ENCODE peak calls at places on chromosomes 3 and 15, in nine cellular contexts. R is stomach, N is epithelial cell of proximal tubule, X is Panc1, E is astrocyte of the cerebellum, B is AG10803, A is epithelial cell of esophagus, U is right lobe of liver, V is heart right ventricle. Z is an unnamed sample.

GRCh38 chr15:40776537-40777141 is 6.9 kb downstream of the C15orf62 start:
- DNase-seq in R (peak; percentile 89), N (no peak), X (no peak), E (peak; percentile 49), B (peak; percentile 82), A (peak; percentile 93), U (peak; percentile 79), V (no peak), Z (peak; percentile 75)

GRCh38 chr15:84880007-84880406 is 4.5 kb upstream of the SLC28A1 start:
- DNase-seq in R (no peak), N (no peak), X (no peak), E (no peak), B (no peak), A (no peak), U (no peak), V (no peak), Z (no peak)

GRCh38 chr3:156158656-156159295 is 38.4 kb downstream of the KCNAB1 start:
- DNase-seq in R (no peak), N (no peak), X (no peak), E (no peak), B (no peak), A (no peak), U (no peak), V (no peak), Z (no peak)

GRCh38 chr3:136678981-136679380 is 73.2 kb downstream of the STAG1 start:
- DNase-seq in R (no peak), N (no peak), X (no peak), E (peak; percentile 75), B (peak; percentile 71), A (no peak), U (no peak), V (no peak), Z (peak; percentile 39)

GRCh38 chr15:57445872-57446271 is 69.6 kb downstream of the CGNL1 start:
- DNase-seq in R (no peak), N (no peak), X (no peak), E (no peak), B (no peak), A (no peak), U (no peak), V (no peak), Z (peak; percentile 53)

GRCh38 chr3:8509961-8510360 is 8.3 kb downstream of the LMCD1 start:
- DNase-seq in R (no peak), N (peak; percentile 87), X (peak; percentile 77), E (no peak), B (peak; percentile 79), A (no peak), U (no peak), V (no peak), Z (peak; percentile 62)

GRCh38 chr3:158725348-158725966 is 6.8 kb downstream of the RARRES1 start:
- DNase-seq in R (no peak), N (peak; percentile 67), X (peak; percentile 80), E (peak; percentile 98), B (peak; percentile 96), A (peak; percentile 77), U (peak; percentile 71), V (peak; percentile 29), Z (peak; percentile 99)

GRCh38 chr15:97652700-97653167 is 307.8 kb upstream of the ARRDC4 start:
- DNase-seq in R (no peak), N (no peak), X (no peak), E (no peak), B (no peak), A (peak; percentile 6), U (no peak), V (peak; percentile 11), Z (no peak)

GRCh38 chr3:157318639-157319288 is 117.9 kb upstream of the PTX3 start:
- DNase-seq in R (no peak), N (no peak), X (no peak), E (no peak), B (no peak), A (no peak), U (no peak), V (no peak), Z (no peak)

GRCh38 chr3:132343018-132343612 is 25.9 kb downstream of the ACP3 start:
- DNase-seq in R (peak; percentile 42), N (no peak), X (peak; percentile 43), E (peak; percentile 51), B (peak; percentile 52), A (peak; percentile 70), U (no peak), V (peak; percentile 52), Z (peak; percentile 84)

GRCh38 chr3:175606650-175607318 is 747.6 kb downstream of the NAALADL2 start:
- DNase-seq in R (no peak), N (no peak), X (no peak), E (no peak), B (no peak), A (peak; percentile 55), U (no peak), V (no peak), Z (peak; percentile 8)

GRCh38 chr3:11084098-11084497 is 70.2 kb upstream of the HRH1 start:
- DNase-seq in R (no peak), N (no peak), X (no peak), E (no peak), B (no peak), A (no peak), U (no peak), V (no peak), Z (no peak)

GRCh38 chr15:52626671-52627369 is 52.4 kb downstream of the ATOSA start:
- DNase-seq in R (no peak), N (no peak), X (no peak), E (no peak), B (no peak), A (peak; percentile 2), U (no peak), V (no peak), Z (no peak)

GRCh38 chr3:151969026-151969658 is 95.7 kb downstream of the SUCNR1 start:
- DNase-seq in R (no peak), N (no peak), X (no peak), E (no peak), B (no peak), A (no peak), U (no peak), V (no peak), Z (no peak)

GRCh38 chr15:70478251-70478990 is 284.9 kb downstream of the UACA start:
- DNase-seq in R (no peak), N (no peak), X (no peak), E (no peak), B (no peak), A (no peak), U (no peak), V (no peak), Z (no peak)

GRCh38 chr3:111768571-111769100 is 90.4 kb upstream of the PHLDB2 start:
- DNase-seq in R (peak; percentile 34), N (peak; percentile 98), X (no peak), E (peak; percentile 92), B (peak; percentile 92), A (peak; percentile 98), U (no peak), V (no peak), Z (peak; percentile 97)

GRCh38 chr3:101635954-101636798 is 40.8 kb downstream of the ZBTB11 start:
- DNase-seq in R (peak; percentile 58), N (no peak), X (peak; percentile 22), E (no peak), B (peak; percentile 27), A (peak; percentile 55), U (peak; percentile 55), V (peak; percentile 53), Z (peak; percentile 62)
- TF ChIP-seq CTCF in R (peak; percentile 37), N (peak; percentile 83), X (peak; percentile 85), E (peak; percentile 57), B (peak; percentile 67), A (peak; percentile 67), U (peak; percentile 40), V (peak; percentile 70), Z (peak; percentile 64)

GRCh38 chr15:92839696-92840095 is 60.4 kb upstream of the CHD2 start:
- DNase-seq in R (no peak), N (no peak), X (no peak), E (no peak), B (no peak), A (no peak), U (no peak), V (no peak), Z (no peak)
- H3K4me3 ChIP-seq in R (no peak overlapping the region), N (no peak overlapping the region), X (no peak overlapping the region), E (no peak overlapping the region), B (no peak overlapping the region), A (no peak overlapping the region), U (no peak overlapping the region), V (no peak overlapping the region), Z (no peak overlapping the region)

GRCh38 chr3:121961283-121961682 is 60.8 kb downstream of the ILDR1 start:
- DNase-seq in R (no peak), N (no peak), X (no peak), E (no peak), B (no peak), A (no peak), U (no peak), V (no peak), Z (no peak)

GRCh38 chr3:121958801-121959200 is 63.2 kb downstream of the ILDR1 start:
- DNase-seq in R (no peak), N (no peak), X (no peak), E (no peak), B (no peak), A (no peak), U (no peak), V (no peak), Z (no peak)

GRCh38 chr3:121957674-121958419 is 63.6 kb downstream of the SLC15A2 start:
- DNase-seq in R (no peak), N (no peak), X (no peak), E (no peak), B (no peak), A (no peak), U (no peak), V (peak; percentile 15), Z (no peak)

GRCh38 chr3:121951291-121951690 is 57.1 kb downstream of the SLC15A2 start:
- DNase-seq in R (no peak), N (no peak), X (no peak), E (no peak), B (no peak), A (peak; percentile 10), U (no peak), V (no peak), Z (no peak)

DNA sequence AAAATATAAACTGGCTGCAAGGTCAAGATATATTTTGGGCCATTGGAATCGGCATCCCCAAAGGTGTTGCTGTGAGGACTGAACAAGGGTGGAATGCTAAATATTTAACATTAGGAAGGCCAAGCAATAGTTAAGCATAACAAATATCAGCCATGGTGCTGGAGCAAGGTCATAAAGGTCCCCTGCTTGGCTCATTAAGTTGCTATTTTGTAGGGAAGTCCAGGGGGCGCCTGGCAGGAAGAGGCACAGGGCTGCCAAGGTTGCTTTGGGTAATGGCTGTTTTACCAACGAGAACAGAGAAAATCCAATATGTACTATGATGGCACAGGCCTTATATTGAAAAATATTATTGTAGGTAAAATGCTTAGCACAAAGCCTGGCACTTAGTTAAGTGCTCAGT is 62.2 kb downstream of the SLC15A2 start:
- DNase-seq in R (no peak), N (no peak), X (no peak), E (no peak), B (no peak), A (no peak), U (no peak), V (no peak), Z (no peak)
- TF ChIP-seq CTCF in R (no peak), N (no peak), X (no peak), E (no peak), B (no peak), A (no peak), U (no peak), V (no peak), Z (no peak)

DNA sequence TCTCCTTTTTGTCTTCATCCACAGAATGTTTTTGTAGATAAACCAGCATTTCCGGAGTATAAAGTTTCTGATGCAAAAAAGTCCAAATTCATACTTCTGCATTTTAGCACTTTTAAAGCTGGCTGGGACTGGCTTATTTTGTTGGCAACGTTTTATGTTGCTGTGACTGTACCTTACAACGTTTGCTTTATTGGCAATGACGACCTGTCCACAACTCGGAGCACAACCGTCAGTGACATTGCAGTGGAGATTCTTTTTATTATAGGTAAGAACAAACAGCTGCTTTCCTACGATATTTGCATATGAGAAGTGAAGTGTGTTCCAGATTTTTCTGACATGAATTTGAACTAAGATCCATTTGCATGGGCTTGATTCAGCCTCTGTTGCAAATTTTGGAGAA is 199.4 kb downstream of the KCNH8 start:
- DNase-seq in R (no peak), N (no peak), X (no peak), E (no peak), B (no peak), A (no peak), U (no peak), V (no peak), Z (no peak)
- H3K4me3 ChIP-seq in R (no peak overlapping the region), N (no peak overlapping the region), X (no peak overlapping the region), E (no peak overlapping the region), B (no peak overlapping the region), A (no peak overlapping the region), U (no peak overlapping the region), V (no peak overlapping the region), Z (no peak overlapping the region)